ENCODE peak calls at places on chromosomes 13 and 19, in seven cellular contexts. O is body of pancreas, N is psoas muscle, W is astrocyte, H is cardiac muscle cell, F is BJ, G is aorta. A is an unnamed sample.
A peak's percentile ranks its signal among the peaks of the same experiment; 100 is the strongest.

GRCh38 chr13:34750078-34750703 is 191.9 kb upstream of the NBEA start:
- DNase-seq in O (peak; percentile 27), N (no peak), W (peak; percentile 8), H (peak; percentile 7), F (no peak), G (no peak), A (no peak)

GRCh38 chr19:1250374-1251232 is 2.2 kb downstream of the MIDN start:
- DNase-seq in O (peak; percentile 78), N (peak; percentile 81), W (no peak), H (peak; percentile 88), F (no peak), G (no peak), A (no peak)

GRCh38 chr19:493391-494170 is 2.7 kb upstream of the MADCAM1 start:
- DNase-seq in O (no peak), N (peak; percentile 56), W (no peak), H (no peak), F (no peak), G (no peak), A (no peak)

GRCh38 chr13:26589754-26590153 is 32.3 kb downstream of the WASF3 start:
- DNase-seq in O (no peak), N (no peak), W (peak; percentile 50), H (no peak), F (no peak), G (no peak), A (no peak)

GRCh38 chr19:54448037-54448773 is 794 bp upstream of the LENG8 start:
- DNase-seq in O (peak; percentile 79), N (peak; percentile 79), W (peak; percentile 46), H (peak; percentile 69), F (no peak), G (no peak), A (peak; percentile 56)

GRCh38 chr19:40553885-40554857 is 22.5 kb upstream of the SHKBP1 start:
- DNase-seq in O (no peak), N (no peak), W (no peak), H (no peak), F (no peak), G (no peak), A (no peak)

GRCh38 chr19:2775556-2776430 is 7.3 kb downstream of the SGTA start:
- DNase-seq in O (peak; percentile 54), N (peak; percentile 70), W (peak; percentile 62), H (no peak), F (no peak), G (peak; percentile 79), A (no peak)

GRCh38 chr13:77595166-77595810 is 59.8 kb downstream of the SCEL start:
- DNase-seq in O (no peak), N (no peak), W (no peak), H (no peak), F (no peak), G (no peak), A (no peak)

GRCh38 chr13:99199541-99200432 is 867 bp upstream of the UBAC2 start:
- DNase-seq in O (peak; percentile 40), N (no peak), W (no peak), H (peak; percentile 6), F (no peak), G (no peak), A (no peak)

GRCh38 chr19:42117076-42117475 is 15.2 kb downstream of the POU2F2 start:
- DNase-seq in O (no peak), N (peak; percentile 32), W (no peak), H (no peak), F (no peak), G (no peak), A (no peak)

GRCh38 chr19:20969498-20969897 is 46.4 kb downstream of the ZNF85 start:
- DNase-seq in O (peak; percentile 82), N (no peak), W (no peak), H (no peak), F (no peak), G (peak; percentile 9), A (peak; percentile 15)

GRCh38 chr19:13095393-13095784 is 7.3 kb downstream of the LYL1 start:
- DNase-seq in O (no peak), N (no peak), W (no peak), H (no peak), F (no peak), G (no peak), A (no peak)

GRCh38 chr13:107799001-107799400 is 416.3 kb downstream of the LIG4 start:
- DNase-seq in O (no peak), N (no peak), W (no peak), H (no peak), F (no peak), G (no peak), A (no peak)

GRCh38 chr19:56333506-56333905 is 18.9 kb upstream of the ZSCAN5A start:
- DNase-seq in O (peak; percentile 65), N (no peak), W (peak; percentile 16), H (peak; percentile 13), F (no peak), G (no peak), A (peak; percentile 57)

GRCh38 chr13:32098275-32098674 is 66.7 kb downstream of the FRY start:
- DNase-seq in O (no peak), N (no peak), W (no peak), H (peak; percentile 7), F (no peak), G (no peak), A (peak; percentile 13)

GRCh38 chr19:15123031-15123890 is 16.1 kb downstream of the SYDE1 start:
- DNase-seq in O (no peak), N (no peak), W (no peak), H (no peak), F (no peak), G (no peak), A (no peak)

GRCh38 chr19:15118789-15119494 is 11.7 kb downstream of the SYDE1 start:
- DNase-seq in O (no peak), N (no peak), W (no peak), H (no peak), F (no peak), G (peak; percentile 20), A (no peak)

GRCh38 chr19:15122331-15123030 is 15.3 kb downstream of the SYDE1 start:
- DNase-seq in O (no peak), N (no peak), W (no peak), H (no peak), F (no peak), G (no peak), A (no peak)

GRCh38 chr19:15118248-15118647 is 11.0 kb downstream of the SYDE1 start:
- DNase-seq in O (no peak), N (no peak), W (no peak), H (no peak), F (no peak), G (no peak), A (no peak)

DNA sequence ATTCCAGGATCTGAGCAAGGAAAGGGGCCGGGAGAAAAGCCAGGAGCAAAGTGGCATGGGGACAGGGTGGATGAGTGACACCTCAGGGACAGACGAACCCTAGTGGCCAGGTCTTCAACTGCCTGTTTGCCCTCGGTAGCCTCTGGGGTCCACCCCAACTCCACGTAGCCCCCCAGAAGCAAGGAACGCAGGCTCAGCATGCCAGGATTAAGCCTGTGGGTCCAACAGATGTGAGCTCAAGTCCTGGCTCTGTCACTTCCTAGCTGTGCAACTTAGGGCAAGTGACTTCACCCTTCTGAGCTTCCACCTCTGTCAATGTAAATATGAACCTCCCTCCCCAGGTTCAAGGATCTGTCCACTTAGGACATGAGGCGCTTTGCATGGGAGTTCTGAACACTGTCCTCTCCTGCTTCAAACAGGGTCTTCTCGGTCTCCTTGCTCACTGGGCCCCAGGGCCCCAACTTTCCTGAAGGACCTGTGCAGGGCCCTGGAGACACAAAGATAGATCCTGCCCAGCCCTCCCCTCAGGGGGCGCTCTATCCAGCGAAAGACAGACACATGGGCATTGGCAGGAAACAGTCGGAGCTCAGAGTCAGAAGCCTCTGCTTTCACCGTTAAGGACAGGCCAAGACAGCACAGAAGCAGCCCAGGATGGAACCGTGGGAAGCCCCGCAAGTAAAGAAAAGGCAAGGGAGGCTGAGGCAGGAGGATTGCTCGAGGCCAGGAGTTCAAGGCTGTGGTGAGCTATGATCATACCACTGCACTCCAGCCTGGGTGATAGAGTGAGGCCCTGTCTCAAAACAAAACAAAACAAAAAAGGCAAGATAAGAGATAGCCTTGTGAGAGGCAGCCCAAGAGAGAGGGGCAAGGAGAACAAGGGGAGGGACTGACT is 13.2 kb downstream of the SYDE1 start:
- DNase-seq in O (no peak), N (no peak), W (no peak), H (no peak), F (no peak), G (no peak), A (no peak)
- H3K36me3 ChIP-seq in O (no peaks in the 10 kb centered on the region), N (peaks cover 5% of the 10 kb centered on the region), W (peaks cover 8% of the 10 kb centered on the region), H (peaks cover 43% of the 10 kb centered on the region), F (peaks cover 39% of the 10 kb centered on the region), G (peaks cover 5% of the 10 kb centered on the region), A (peaks cover 30% of the 10 kb centered on the region)

DNA sequence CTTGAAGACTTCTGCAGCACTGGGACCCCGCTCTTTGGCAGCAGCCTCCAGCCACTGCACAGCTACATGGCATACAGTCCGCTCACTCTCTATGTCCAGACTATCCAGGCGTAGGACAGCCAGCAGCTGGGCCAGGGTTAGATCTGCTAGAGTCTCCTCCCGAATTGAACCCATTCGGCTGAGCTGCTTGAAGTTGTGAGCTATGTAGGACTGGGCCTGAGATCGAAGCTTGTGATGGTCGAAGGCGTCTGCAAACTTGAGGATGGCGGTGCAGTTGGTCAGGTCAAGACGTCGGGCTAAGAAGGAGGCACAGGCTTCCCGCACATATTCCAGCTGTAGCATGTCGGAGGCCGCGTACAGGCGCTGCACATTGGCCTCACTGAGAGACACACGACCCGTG is 900 bp downstream of the KBTBD7 start:
- DNase-seq in O (no peak), N (no peak), W (no peak), H (no peak), F (no peak), G (no peak), A (no peak)
- H3K4me3 ChIP-seq in O (peak overlapping the region; percentile 97), N (peak overlapping the region; percentile 93), W (no peak overlapping the region), H (peak overlapping the region; percentile 49), F (no peak overlapping the region), G (no peak overlapping the region), A (peak overlapping the region; percentile 59)

DNA sequence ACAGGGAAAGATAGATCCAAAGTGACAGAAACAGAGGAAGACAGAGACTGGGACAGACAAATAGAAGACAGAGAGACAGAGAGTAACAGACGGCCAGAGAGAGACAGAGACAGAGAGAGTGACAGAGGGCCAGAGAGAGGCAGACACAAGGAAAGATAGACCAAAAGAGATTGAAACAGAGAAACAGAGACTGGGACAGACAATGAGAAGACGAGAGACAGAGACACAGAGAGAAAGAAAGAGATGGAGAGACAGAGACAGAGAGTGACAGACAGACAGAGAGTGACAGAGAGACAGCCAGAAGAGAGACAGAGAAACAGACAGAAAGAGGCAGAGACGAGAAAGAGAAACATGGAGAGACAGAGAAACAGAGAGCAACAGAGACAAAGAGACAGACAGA is 127.3 kb downstream of the UQCRFS1 start:
- DNase-seq in O (no peak), N (no peak), W (no peak), H (no peak), F (no peak), G (no peak), A (no peak)
- H3K36me3 ChIP-seq in O (no peaks in the 10 kb centered on the region), N (no peaks in the 10 kb centered on the region), W (no peaks in the 10 kb centered on the region), H (no peaks in the 10 kb centered on the region), F (no peaks in the 10 kb centered on the region), G (no peaks in the 10 kb centered on the region), A (no peaks in the 10 kb centered on the region)

DNA sequence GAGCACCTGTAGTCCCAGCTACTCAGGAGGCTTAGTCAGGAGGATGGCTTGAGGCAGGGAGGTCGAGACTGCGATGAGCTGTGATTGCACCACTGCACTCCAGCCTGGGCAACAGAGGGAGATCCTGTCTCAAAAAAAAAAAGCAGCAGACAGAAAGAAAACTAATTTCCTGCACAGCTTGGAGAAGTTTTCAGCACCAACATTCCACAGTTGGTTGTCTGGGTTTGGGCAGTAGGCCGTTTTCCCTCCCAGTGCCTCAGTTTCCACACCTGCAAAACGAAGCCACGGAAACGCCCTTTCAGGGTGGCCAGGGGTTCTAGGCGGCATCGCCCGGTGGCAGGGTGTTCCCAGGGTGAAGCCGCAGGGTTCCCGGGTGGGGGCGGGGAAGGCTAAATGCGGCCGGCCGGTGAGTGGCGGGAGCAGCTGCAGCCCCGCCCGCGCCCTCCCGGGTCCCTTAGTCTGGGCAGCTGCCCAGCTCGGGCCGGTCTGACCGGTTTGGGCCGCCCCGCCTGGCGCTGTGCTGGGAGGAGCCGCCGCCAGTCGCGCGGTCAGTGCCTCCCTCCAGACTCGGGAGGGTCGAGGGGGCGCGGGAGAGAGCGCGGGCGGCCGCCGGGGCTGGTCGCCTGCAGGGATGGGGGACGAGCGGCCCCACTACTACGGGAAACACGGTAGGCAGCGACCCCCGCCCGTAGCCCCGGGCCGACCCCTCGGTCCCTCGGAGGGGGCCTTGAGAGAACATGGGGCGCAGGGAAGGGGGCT is at the start of gene SLC44A2:
- DNase-seq in O (peak; percentile 91), N (peak; percentile 95), W (peak; percentile 6), H (peak; percentile 91), F (no peak), G (peak; percentile 92), A (peak; percentile 50)
- H3K4me3 ChIP-seq in O (peak within 1 kb of the TSS; percentile 52), N (peak within 1 kb of the TSS; percentile 93), W (peak within 1 kb of the TSS; percentile 61), H (peak within 1 kb of the TSS; percentile 51), F (peak within 1 kb of the TSS; percentile 65), G (peak within 1 kb of the TSS; percentile 11), A (peak within 1 kb of the TSS; percentile 94)